ENCODE peak calls at places on chromosomes 6 and 20, in eight cellular contexts. G, P, C, T, E, J, W and M are unnamed samples.

GRCh38 chr20:3800256-3800877 is 4.3 kb downstream of the CDC25B start:
- DNase-seq in G (no peak), P (no peak), C (no peak), T (no peak), E (no peak), J (no peak), W (no peak), M (no peak)

GRCh38 chr6:159043236-159043635 is 1.6 kb downstream of the TAGAP start:
- DNase-seq in G (peak), P (no peak), C (no peak), T (no peak), E (no peak), J (no peak), W (no peak), M (no peak)

GRCh38 chr6:149129401-149130077 is 188.0 kb upstream of the TAB2 start:
- DNase-seq in G (no peak), P (peak), C (no peak), T (no peak), E (no peak), J (no peak), W (peak), M (no peak)

GRCh38 chr6:159435701-159436100 is 257.3 kb downstream of the SOD2 start:
- DNase-seq in G (no peak), P (no peak), C (no peak), T (no peak), E (no peak), J (no peak), W (no peak), M (no peak)

GRCh38 chr6:18457065-18457817 is 70.1 kb downstream of the RNF144B start:
- DNase-seq in G (no peak), P (no peak), C (no peak), T (no peak), E (no peak), J (no peak), W (no peak), M (no peak)

GRCh38 chr6:12785301-12785700 is 68.7 kb downstream of the PHACTR1 start:
- DNase-seq in G (no peak), P (peak), C (no peak), T (no peak), E (no peak), J (no peak), W (no peak), M (no peak)

GRCh38 chr6:56491606-56492328 is 150.9 kb downstream of the DST start:
- DNase-seq in G (no peak), P (peak), C (no peak), T (no peak), E (no peak), J (no peak), W (no peak), M (no peak)

GRCh38 chr20:43434565-43434964 is 23.1 kb upstream of the SRSF6 start:
- DNase-seq in G (no peak), P (no peak), C (no peak), T (no peak), E (no peak), J (no peak), W (no peak), M (no peak)

GRCh38 chr6:45724511-45724910 is 291.1 kb downstream of the CLIC5 start:
- DNase-seq in G (no peak), P (peak), C (no peak), T (peak), E (no peak), J (no peak), W (no peak), M (no peak)

GRCh38 chr20:38209054-38209675 is 44.1 kb upstream of the TGM2 start:
- DNase-seq in G (no peak), P (no peak), C (peak), T (peak), E (no peak), J (no peak), W (no peak), M (no peak)

GRCh38 chr6:153015094-153015645 is 12.7 kb upstream of the MTRF1L start:
- DNase-seq in G (no peak), P (no peak), C (no peak), T (no peak), E (no peak), J (no peak), W (no peak), M (no peak)

GRCh38 chr6:87763901-87764300 is 61.9 kb upstream of the AKIRIN2 start:
- DNase-seq in G (no peak), P (peak), C (no peak), T (no peak), E (no peak), J (no peak), W (no peak), M (no peak)

GRCh38 chr6:91081452-91082067 is 494.7 kb upstream of the MAP3K7 start:
- DNase-seq in G (peak), P (peak), C (no peak), T (no peak), E (peak), J (no peak), W (peak), M (no peak)

GRCh38 chr6:124793406-124793805 is 168.8 kb upstream of the RNF217 start:
- DNase-seq in G (no peak), P (no peak), C (no peak), T (no peak), E (no peak), J (no peak), W (no peak), M (no peak)

GRCh38 chr6:64266351-64266821 is 630.8 kb downstream of the PHF3 start:
- DNase-seq in G (no peak), P (peak), C (no peak), T (no peak), E (peak), J (no peak), W (peak), M (no peak)

GRCh38 chr20:59830107-59831023 is 103.1 kb downstream of the SYCP2 start:
- DNase-seq in G (no peak), P (no peak), C (no peak), T (peak), E (no peak), J (no peak), W (no peak), M (no peak)

GRCh38 chr20:34768105-34768504 is 57.3 kb downstream of the NCOA6 start:
- DNase-seq in G (no peak), P (no peak), C (no peak), T (no peak), E (no peak), J (no peak), W (no peak), M (no peak)

GRCh38 chr6:54125493-54125892 is 14.2 kb downstream of the MLIP start:
- DNase-seq in G (no peak), P (no peak), C (no peak), T (no peak), E (no peak), J (no peak), W (no peak), M (no peak)

GRCh38 chr6:12420626-12421025 is 130.5 kb downstream of the EDN1 start:
- DNase-seq in G (no peak), P (peak), C (no peak), T (no peak), E (no peak), J (no peak), W (no peak), M (no peak)

GRCh38 chr6:52632011-52632410 is 38.9 kb upstream of the TMEM14A start:
- DNase-seq in G (no peak), P (no peak), C (no peak), T (no peak), E (no peak), J (no peak), W (no peak), M (no peak)

GRCh38 chr20:19628570-19629134 is 129.4 kb upstream of the RIN2 start:
- DNase-seq in G (peak), P (peak), C (no peak), T (no peak), E (peak), J (no peak), W (peak), M (peak)

GRCh38 chr6:53811082-53811481 is 16.3 kb downstream of the LRRC1 start:
- DNase-seq in G (no peak), P (peak), C (no peak), T (no peak), E (no peak), J (no peak), W (peak), M (no peak)

GRCh38 chr20:35478804-35479472 is 23.5 kb downstream of the CEP250 start:
- DNase-seq in G (no peak), P (no peak), C (peak), T (peak), E (no peak), J (no peak), W (peak), M (no peak)

GRCh38 chr6:15065603-15066002 is 180.3 kb upstream of the JARID2 start:
- DNase-seq in G (no peak), P (peak), C (no peak), T (no peak), E (no peak), J (no peak), W (no peak), M (no peak)

GRCh38 chr6:157023958-157024357 is 246.8 kb downstream of the ARID1B start:
- DNase-seq in G (no peak), P (no peak), C (no peak), T (no peak), E (no peak), J (no peak), W (no peak), M (no peak)

GRCh38 chr6:139587469-139587868 is 213.0 kb upstream of the CITED2 start:
- DNase-seq in G (no peak), P (peak), C (no peak), T (no peak), E (no peak), J (no peak), W (no peak), M (no peak)

GRCh38 chr6:155314092-155314772 is at the start of gene TFB1M:
- DNase-seq in G (peak), P (peak), C (peak), T (peak), E (peak), J (peak), W (peak), M (peak)

GRCh38 chr20:51095755-51096509 is 73.0 kb upstream of the KCNG1 start:
- DNase-seq in G (no peak), P (no peak), C (no peak), T (no peak), E (no peak), J (no peak), W (no peak), M (no peak)

GRCh38 chr20:57683876-57684275 is 25.9 kb downstream of the PMEPA1 start:
- DNase-seq in G (no peak), P (no peak), C (no peak), T (no peak), E (peak), J (no peak), W (no peak), M (no peak)

GRCh38 chr6:35552285-35552917 is 39.7 kb upstream of the TULP1 start:
- DNase-seq in G (peak), P (peak), C (no peak), T (no peak), E (peak), J (peak), W (peak), M (no peak)

GRCh38 chr20:25203089-25203488 is 7.6 kb downstream of the ENTPD6 start:
- DNase-seq in G (no peak), P (no peak), C (no peak), T (no peak), E (no peak), J (no peak), W (no peak), M (no peak)

GRCh38 chr6:17705428-17705777 is 1.3 kb downstream of the NUP153 start:
- DNase-seq in G (no peak), P (peak), C (peak), T (no peak), E (peak), J (no peak), W (peak), M (peak)